ENCODE peak calls at places on chromosome 3, in seven cellular contexts. U, C, D, P, S, W and R are unnamed samples. For H3K9me3 and H3K27me3, the result is how much of the 10 kb centered on the place peaks cover.

GRCh38 chr3:198092276-198092675 is 132.3 kb downstream of the LMLN start:
- DNase-seq in U (no peak), C (no peak), D (no peak), P (no peak), S (no peak), W (no peak), R (no peak)

GRCh38 chr3:40969341-40969740 is 230.0 kb upstream of the CTNNB1 start:
- DNase-seq in U (no peak), C (no peak), D (no peak), P (no peak), S (no peak), W (no peak), R (no peak)

GRCh38 chr3:172126741-172127140 is 87.4 kb downstream of the FNDC3B start:
- DNase-seq in U (no peak), C (peak), D (no peak), P (no peak), S (no peak), W (no peak), R (no peak)

GRCh38 chr3:192916455-192917257 is 1.0 kb downstream of the MB21D2 start:
- DNase-seq in U (peak), C (peak), D (peak), P (peak), S (peak), W (peak), R (peak)

GRCh38 chr3:120798346-120798745 is 55.8 kb downstream of the GTF2E1 start:
- DNase-seq in U (no peak), C (peak), D (no peak), P (no peak), S (no peak), W (no peak), R (no peak)

GRCh38 chr3:32421991-32422859 is 30.6 kb downstream of the CMTM7 start:
- DNase-seq in U (peak), C (peak), D (no peak), P (no peak), S (peak), W (peak), R (peak)

GRCh38 chr3:112111785-112112402 is 21.2 kb downstream of the GCSAM start:
- DNase-seq in U (no peak), C (peak), D (peak), P (peak), S (no peak), W (peak), R (no peak)

GRCh38 chr3:15309662-15310335 is 22.6 kb downstream of the SH3BP5 start:
- DNase-seq in U (peak), C (peak), D (no peak), P (no peak), S (no peak), W (no peak), R (peak)

GRCh38 chr3:112136959-112137693 is 4.1 kb upstream of the GCSAM start:
- DNase-seq in U (no peak), C (peak), D (peak), P (peak), S (no peak), W (no peak), R (peak)

GRCh38 chr3:169218314-169218983 is 445.1 kb downstream of the MECOM start:
- DNase-seq in U (no peak), C (peak), D (peak), P (no peak), S (no peak), W (no peak), R (no peak)

GRCh38 chr3:165254812-165255211 is 58.6 kb upstream of the SLITRK3 start:
- DNase-seq in U (no peak), C (peak), D (peak), P (no peak), S (no peak), W (no peak), R (no peak)

GRCh38 chr3:10198761-10199688 is 34.3 kb downstream of the IRAK2 start:
- DNase-seq in U (no peak), C (peak), D (no peak), P (peak), S (no peak), W (peak), R (no peak)

GRCh38 chr3:195246608-195247007 is 24.4 kb downstream of the XXYLT1 start:
- DNase-seq in U (peak), C (no peak), D (no peak), P (no peak), S (no peak), W (no peak), R (no peak)

GRCh38 chr3:195248281-195248680 is 22.7 kb downstream of the XXYLT1 start:
- DNase-seq in U (peak), C (no peak), D (no peak), P (no peak), S (no peak), W (no peak), R (peak)

GRCh38 chr3:195247086-195247862 is 23.7 kb downstream of the XXYLT1 start:
- DNase-seq in U (peak), C (no peak), D (no peak), P (no peak), S (no peak), W (no peak), R (peak)

GRCh38 chr3:195247863-195248189 is 23.1 kb downstream of the XXYLT1 start:
- DNase-seq in U (peak), C (no peak), D (no peak), P (no peak), S (no peak), W (no peak), R (peak)

GRCh38 chr3:195245531-195245951 is 25.4 kb downstream of the XXYLT1 start:
- DNase-seq in U (peak), C (no peak), D (no peak), P (no peak), S (no peak), W (no peak), R (no peak)
- H3K27ac ChIP-seq in U (no peak), C (no peak), D (no peak), P (no peak), S (no peak), W (no peak), R (no peak)

DNA sequence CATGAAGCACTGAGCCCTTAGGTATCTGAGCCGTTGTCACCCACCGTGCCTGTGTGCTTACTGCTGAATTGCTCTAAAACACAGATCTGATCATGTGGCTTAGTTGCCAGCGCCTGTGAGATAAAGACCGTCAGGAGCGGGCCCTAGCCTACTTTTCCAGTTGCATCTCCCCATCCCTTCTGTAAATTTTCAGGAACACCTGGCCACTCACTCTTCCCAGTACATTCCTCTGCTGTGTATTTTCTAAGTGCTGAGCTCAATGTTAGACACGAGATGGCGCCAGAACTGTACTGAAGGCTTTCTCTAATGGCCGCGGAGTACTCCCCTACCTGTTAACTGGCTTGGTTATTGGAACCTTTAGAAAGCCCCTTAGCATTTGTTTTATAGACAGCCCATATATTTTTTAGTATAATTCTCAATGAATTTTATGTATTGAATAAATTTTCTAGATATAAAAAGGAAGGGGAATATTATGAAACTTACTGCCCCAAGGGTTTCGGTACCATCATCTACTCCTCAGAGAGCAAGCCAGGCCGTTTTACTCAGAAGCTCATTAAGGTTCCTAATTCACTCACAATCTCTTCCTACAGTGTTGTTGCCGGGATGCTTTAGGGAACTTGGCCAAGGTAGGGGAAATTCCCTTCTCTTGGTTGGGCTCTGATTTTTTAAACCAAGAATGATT is 16.7 kb upstream of the WNT7A start:
- DNase-seq in U (peak), C (peak), D (peak), P (peak), S (no peak), W (peak), R (peak)
- H3K9me3 ChIP-seq in U (under half), C (under half), D (under half), P (under half), S (under half), W (under half), R (under half)

DNA sequence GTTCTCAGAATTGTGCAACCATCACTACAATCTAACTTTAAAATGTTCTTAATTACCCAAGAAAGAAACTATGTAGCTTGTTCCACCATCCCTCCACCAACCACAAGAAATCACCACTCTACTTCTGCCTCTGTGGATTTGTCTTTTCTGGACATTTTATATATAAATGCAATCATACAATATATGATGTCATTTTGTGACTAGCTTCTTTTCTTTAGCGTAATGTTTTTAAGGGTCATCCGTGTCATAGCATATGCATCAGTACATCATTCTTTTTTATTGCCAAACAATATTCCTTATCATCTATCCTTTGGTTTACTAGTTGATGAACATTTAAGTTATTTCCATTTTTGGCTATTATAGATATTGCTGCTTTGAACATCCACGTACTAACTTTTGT is 5.8 kb downstream of the ROBO2 start:
- DNase-seq in U (no peak), C (no peak), D (no peak), P (no peak), S (no peak), W (no peak), R (no peak)
- H3K27me3 ChIP-seq in U (under half), C (under half), D (under half), P (under half), S (under half), W (under half), R (under half)

DNA sequence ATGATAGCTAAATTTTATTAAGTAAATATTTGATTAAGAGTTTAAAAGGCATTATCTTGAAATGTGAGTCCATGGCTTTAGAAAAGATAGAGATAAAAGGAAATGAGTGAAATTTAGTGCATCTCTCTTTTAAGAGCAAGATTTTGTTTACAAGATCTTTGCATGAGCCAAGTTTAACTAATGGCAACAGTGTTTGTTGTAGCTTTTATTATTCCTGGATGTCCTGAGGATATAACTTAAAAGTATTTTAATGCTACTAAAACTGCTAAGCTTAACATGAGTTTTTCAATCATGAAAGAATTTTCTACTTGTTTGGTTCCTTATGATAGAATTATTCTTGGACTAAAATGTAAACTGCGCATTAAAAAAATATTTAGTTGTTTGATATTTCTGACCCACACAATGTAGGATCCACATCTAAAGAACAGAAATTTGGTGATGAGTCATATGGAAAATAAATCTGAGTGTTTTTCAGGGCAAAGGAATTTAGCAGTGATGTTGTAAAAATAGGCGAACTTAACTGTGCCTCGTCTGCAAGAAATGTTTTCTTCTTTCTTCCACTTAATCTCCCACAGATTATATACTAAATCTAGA is 70.8 kb downstream of the RAP2B start:
- DNase-seq in U (no peak), C (peak), D (no peak), P (no peak), S (no peak), W (no peak), R (peak)
- H3K27ac ChIP-seq in U (peak), C (peak), D (no peak), P (no peak), S (no peak), W (no peak), R (peak)